ENCODE peak calls at places on chromosomes 1 and 21, in nine cellular contexts. One of them, this sample, is unnamed.

GRCh38 chr1:36008546-36009197 is 75.2 kb upstream of the TEKT2 start:
- DNase-seq in IMR-90: peak
- DNase-seq in sigmoid colon: no peak
- DNase-seq in GM12865: peak
- DNase-seq in left ventricle myocardium inferior: no peak
- DNase-seq in upper lobe of right lung: no peak
- DNase-seq in HFFc6: no peak
- DNase-seq in GM10248: no peak
- DNase-seq in neural crest cell: no peak
- DNase-seq in this sample: no peak

GRCh38 chr1:93713247-93713764 is 31.7 kb upstream of the BCAR3 start:
- DNase-seq in left ventricle myocardium inferior: no peak
- DNase-seq in sigmoid colon: no peak
- DNase-seq in neural crest cell: no peak
- DNase-seq in GM12865: no peak
- DNase-seq in IMR-90: no peak
- DNase-seq in upper lobe of right lung: no peak
- DNase-seq in GM10248: no peak
- DNase-seq in HFFc6: no peak
- DNase-seq in this sample: no peak

GRCh38 chr1:103266036-103266435 is 157.7 kb upstream of the COL11A1 start:
- DNase-seq in neural crest cell: no peak
- DNase-seq in GM10248: no peak
- DNase-seq in upper lobe of right lung: no peak
- DNase-seq in left ventricle myocardium inferior: no peak
- DNase-seq in IMR-90: peak
- DNase-seq in GM12865: no peak
- DNase-seq in sigmoid colon: no peak
- DNase-seq in HFFc6: peak
- DNase-seq in this sample: no peak

GRCh38 chr1:20492751-20493150 is 6.7 kb upstream of the CAMK2N1 start:
- DNase-seq in HFFc6: no peak
- DNase-seq in GM12865: no peak
- DNase-seq in neural crest cell: no peak
- DNase-seq in sigmoid colon: no peak
- DNase-seq in IMR-90: no peak
- DNase-seq in GM10248: no peak
- DNase-seq in left ventricle myocardium inferior: no peak
- DNase-seq in upper lobe of right lung: no peak
- DNase-seq in this sample: no peak

GRCh38 chr1:2642131-2642559 is 9.3 kb upstream of the MMEL1 start:
- DNase-seq in sigmoid colon: peak
- DNase-seq in neural crest cell: no peak
- DNase-seq in GM10248: peak
- DNase-seq in upper lobe of right lung: peak
- DNase-seq in GM12865: no peak
- DNase-seq in left ventricle myocardium inferior: no peak
- DNase-seq in IMR-90: no peak
- DNase-seq in HFFc6: no peak
- DNase-seq in this sample: no peak

GRCh38 chr1:2003564-2004131 is at the start of gene CFAP74:
- DNase-seq in IMR-90: peak
- DNase-seq in GM10248: no peak
- DNase-seq in left ventricle myocardium inferior: no peak
- DNase-seq in GM12865: no peak
- DNase-seq in neural crest cell: peak
- DNase-seq in sigmoid colon: no peak
- DNase-seq in upper lobe of right lung: peak
- DNase-seq in HFFc6: no peak
- DNase-seq in this sample: no peak

GRCh38 chr1:2926447-2927055 is 94.7 kb upstream of the ACTRT2 start:
- DNase-seq in HFFc6: no peak
- DNase-seq in GM12865: no peak
- DNase-seq in IMR-90: no peak
- DNase-seq in neural crest cell: no peak
- DNase-seq in left ventricle myocardium inferior: no peak
- DNase-seq in upper lobe of right lung: no peak
- DNase-seq in sigmoid colon: no peak
- DNase-seq in GM10248: no peak
- DNase-seq in this sample: no peak

GRCh38 chr1:59967141-59967697 is 40.6 kb upstream of the CYP2J2 start:
- DNase-seq in GM10248: no peak
- DNase-seq in GM12865: no peak
- DNase-seq in left ventricle myocardium inferior: no peak
- DNase-seq in IMR-90: peak
- DNase-seq in upper lobe of right lung: no peak
- DNase-seq in HFFc6: peak
- DNase-seq in sigmoid colon: no peak
- DNase-seq in neural crest cell: no peak
- DNase-seq in this sample: no peak

GRCh38 chr1:4726620-4727341 is 72.4 kb downstream of the AJAP1 start:
- DNase-seq in sigmoid colon: no peak
- DNase-seq in left ventricle myocardium inferior: no peak
- DNase-seq in upper lobe of right lung: no peak
- DNase-seq in neural crest cell: no peak
- DNase-seq in HFFc6: no peak
- DNase-seq in GM10248: no peak
- DNase-seq in IMR-90: no peak
- DNase-seq in GM12865: no peak
- DNase-seq in this sample: no peak

GRCh38 chr1:185929759-185930158 is 195.6 kb downstream of the HMCN1 start:
- DNase-seq in left ventricle myocardium inferior: no peak
- DNase-seq in IMR-90: peak
- DNase-seq in upper lobe of right lung: no peak
- DNase-seq in HFFc6: no peak
- DNase-seq in GM12865: no peak
- DNase-seq in neural crest cell: no peak
- DNase-seq in sigmoid colon: no peak
- DNase-seq in GM10248: no peak
- DNase-seq in this sample: no peak

GRCh38 chr1:154975409-154976205 is 1.1 kb downstream of the CKS1B start:
- DNase-seq in sigmoid colon: peak
- DNase-seq in neural crest cell: no peak
- DNase-seq in left ventricle myocardium inferior: peak
- DNase-seq in upper lobe of right lung: peak
- DNase-seq in GM10248: peak
- DNase-seq in GM12865: peak
- DNase-seq in IMR-90: peak
- DNase-seq in HFFc6: peak
- DNase-seq in this sample: peak

GRCh38 chr1:240455228-240455821 is 156.6 kb downstream of the GREM2 start:
- DNase-seq in neural crest cell: no peak
- DNase-seq in IMR-90: peak
- DNase-seq in GM12865: peak
- DNase-seq in upper lobe of right lung: no peak
- DNase-seq in sigmoid colon: no peak
- DNase-seq in left ventricle myocardium inferior: no peak
- DNase-seq in HFFc6: no peak
- DNase-seq in GM10248: no peak
- DNase-seq in this sample: no peak

GRCh38 chr1:104593418-104594187 is 843.9 kb downstream of the AMY1C start:
- DNase-seq in neural crest cell: no peak
- DNase-seq in upper lobe of right lung: no peak
- DNase-seq in GM12865: no peak
- DNase-seq in IMR-90: no peak
- DNase-seq in HFFc6: no peak
- DNase-seq in sigmoid colon: no peak
- DNase-seq in left ventricle myocardium inferior: no peak
- DNase-seq in GM10248: no peak
- DNase-seq in this sample: no peak

GRCh38 chr1:41838266-41838665 is 80.5 kb downstream of the HIVEP3 start:
- DNase-seq in upper lobe of right lung: no peak
- DNase-seq in left ventricle myocardium inferior: no peak
- DNase-seq in GM12865: no peak
- DNase-seq in IMR-90: no peak
- DNase-seq in HFFc6: no peak
- DNase-seq in GM10248: no peak
- DNase-seq in sigmoid colon: no peak
- DNase-seq in neural crest cell: no peak
- DNase-seq in this sample: no peak

GRCh38 chr1:31828926-31829690 is 13.3 kb upstream of the SPOCD1 start:
- DNase-seq in IMR-90: no peak
- DNase-seq in sigmoid colon: no peak
- DNase-seq in left ventricle myocardium inferior: no peak
- DNase-seq in GM10248: no peak
- DNase-seq in HFFc6: no peak
- DNase-seq in GM12865: no peak
- DNase-seq in upper lobe of right lung: no peak
- DNase-seq in neural crest cell: no peak
- DNase-seq in this sample: no peak

GRCh38 chr21:22235866-22236590 is 1237.8 kb downstream of the NCAM2 start:
- DNase-seq in sigmoid colon: no peak
- DNase-seq in neural crest cell: no peak
- DNase-seq in left ventricle myocardium inferior: no peak
- DNase-seq in HFFc6: no peak
- DNase-seq in GM10248: no peak
- DNase-seq in upper lobe of right lung: no peak
- DNase-seq in GM12865: no peak
- DNase-seq in IMR-90: no peak
- DNase-seq in this sample: no peak

GRCh38 chr1:234610061-234610581 is at the start of gene IRF2BP2:
- DNase-seq in HFFc6: peak
- DNase-seq in sigmoid colon: peak
- DNase-seq in neural crest cell: peak
- DNase-seq in GM10248: peak
- DNase-seq in IMR-90: peak
- DNase-seq in left ventricle myocardium inferior: peak
- DNase-seq in GM12865: peak
- DNase-seq in upper lobe of right lung: peak
- DNase-seq in this sample: peak

GRCh38 chr1:4084896-4085295 is 184.8 kb upstream of the C1orf174 start:
- DNase-seq in upper lobe of right lung: peak
- DNase-seq in GM12865: no peak
- DNase-seq in sigmoid colon: peak
- DNase-seq in HFFc6: no peak
- DNase-seq in IMR-90: no peak
- DNase-seq in neural crest cell: no peak
- DNase-seq in left ventricle myocardium inferior: no peak
- DNase-seq in GM10248: no peak
- DNase-seq in this sample: no peak

GRCh38 chr1:5273280-5274003 is 619.0 kb downstream of the AJAP1 start:
- DNase-seq in upper lobe of right lung: no peak
- DNase-seq in GM12865: no peak
- DNase-seq in HFFc6: no peak
- DNase-seq in left ventricle myocardium inferior: no peak
- DNase-seq in GM10248: no peak
- DNase-seq in IMR-90: no peak
- DNase-seq in sigmoid colon: peak
- DNase-seq in neural crest cell: no peak
- DNase-seq in this sample: no peak

GRCh38 chr1:173249349-173249748 is 42.2 kb upstream of the TNFSF4 start:
- DNase-seq in IMR-90: no peak
- DNase-seq in upper lobe of right lung: no peak
- DNase-seq in neural crest cell: no peak
- DNase-seq in left ventricle myocardium inferior: no peak
- DNase-seq in HFFc6: no peak
- DNase-seq in GM12865: no peak
- DNase-seq in GM10248: no peak
- DNase-seq in sigmoid colon: no peak
- DNase-seq in this sample: no peak

GRCh38 chr1:11184973-11185372 is 4.2 kb upstream of the ANGPTL7 start:
- DNase-seq in neural crest cell: no peak
- DNase-seq in left ventricle myocardium inferior: no peak
- DNase-seq in GM10248: no peak
- DNase-seq in IMR-90: no peak
- DNase-seq in GM12865: no peak
- DNase-seq in upper lobe of right lung: no peak
- DNase-seq in sigmoid colon: no peak
- DNase-seq in HFFc6: no peak
- DNase-seq in this sample: no peak

GRCh38 chr1:92343061-92343460 is 44.2 kb downstream of the RPAP2 start:
- DNase-seq in upper lobe of right lung: no peak
- DNase-seq in left ventricle myocardium inferior: no peak
- DNase-seq in GM10248: no peak
- DNase-seq in GM12865: no peak
- DNase-seq in IMR-90: no peak
- DNase-seq in HFFc6: no peak
- DNase-seq in neural crest cell: no peak
- DNase-seq in sigmoid colon: no peak
- DNase-seq in this sample: no peak
- TF ChIP-seq CTCF in upper lobe of right lung: no peak
- TF ChIP-seq CTCF in left ventricle myocardium inferior: no peak
- TF ChIP-seq CTCF in GM10248: no peak
- TF ChIP-seq CTCF in GM12865: no peak
- TF ChIP-seq CTCF in IMR-90: no peak
- TF ChIP-seq CTCF in HFFc6: no peak
- TF ChIP-seq CTCF in neural crest cell: no peak
- TF ChIP-seq CTCF in sigmoid colon: no peak
- TF ChIP-seq CTCF in this sample: no peak

DNA sequence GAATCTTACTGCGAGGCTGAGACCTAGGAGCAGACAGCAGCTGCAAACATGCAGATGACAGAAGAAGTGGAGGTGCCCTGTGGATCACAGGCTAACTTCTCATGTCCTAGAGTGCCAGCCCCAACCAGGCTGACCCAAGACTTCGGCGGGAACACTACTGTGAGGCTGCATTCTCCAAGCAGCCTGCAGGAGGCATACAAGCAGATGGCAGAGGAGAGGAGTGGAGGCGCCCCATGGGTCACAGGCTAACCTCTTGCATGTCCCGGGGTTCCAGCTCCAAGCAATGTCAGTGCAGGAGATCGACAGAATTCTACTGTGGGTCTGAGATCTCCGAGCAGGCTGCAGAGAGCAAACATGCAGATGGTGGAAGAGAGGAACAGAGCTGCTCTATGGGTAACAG is 98.1 kb upstream of the ZNF678 start:
- DNase-seq in GM12865: no peak
- DNase-seq in left ventricle myocardium inferior: no peak
- DNase-seq in upper lobe of right lung: no peak
- DNase-seq in HFFc6: no peak
- DNase-seq in sigmoid colon: no peak
- DNase-seq in neural crest cell: no peak
- DNase-seq in GM10248: no peak
- DNase-seq in IMR-90: no peak
- DNase-seq in this sample: no peak
- TF ChIP-seq CTCF in GM12865: no peak
- TF ChIP-seq CTCF in left ventricle myocardium inferior: no peak
- TF ChIP-seq CTCF in upper lobe of right lung: no peak
- TF ChIP-seq CTCF in HFFc6: peak
- TF ChIP-seq CTCF in sigmoid colon: no peak
- TF ChIP-seq CTCF in neural crest cell: no peak
- TF ChIP-seq CTCF in GM10248: no peak
- TF ChIP-seq CTCF in IMR-90: no peak
- TF ChIP-seq CTCF in this sample: no peak

GRCh38 chr1:14363707-14364413 is 234.6 kb upstream of the KAZN start:
- DNase-seq in IMR-90: no peak
- DNase-seq in neural crest cell: no peak
- DNase-seq in left ventricle myocardium inferior: no peak
- DNase-seq in sigmoid colon: no peak
- DNase-seq in HFFc6: no peak
- DNase-seq in GM10248: no peak
- DNase-seq in upper lobe of right lung: no peak
- DNase-seq in GM12865: no peak
- DNase-seq in this sample: no peak
- TF ChIP-seq CTCF in IMR-90: no peak
- TF ChIP-seq CTCF in neural crest cell: no peak
- TF ChIP-seq CTCF in left ventricle myocardium inferior: no peak
- TF ChIP-seq CTCF in sigmoid colon: no peak
- TF ChIP-seq CTCF in HFFc6: no peak
- TF ChIP-seq CTCF in GM10248: no peak
- TF ChIP-seq CTCF in upper lobe of right lung: no peak
- TF ChIP-seq CTCF in GM12865: no peak
- TF ChIP-seq CTCF in this sample: no peak

GRCh38 chr1:6580588-6581270 is 935 bp downstream of the ZBTB48 start:
- DNase-seq in upper lobe of right lung: peak
- DNase-seq in left ventricle myocardium inferior: no peak
- DNase-seq in HFFc6: no peak
- DNase-seq in IMR-90: no peak
- DNase-seq in sigmoid colon: no peak
- DNase-seq in neural crest cell: no peak
- DNase-seq in GM10248: no peak
- DNase-seq in GM12865: no peak
- DNase-seq in this sample: peak
- TF ChIP-seq CTCF in upper lobe of right lung: no peak
- TF ChIP-seq CTCF in left ventricle myocardium inferior: no peak
- TF ChIP-seq CTCF in HFFc6: peak
- TF ChIP-seq CTCF in IMR-90: no peak
- TF ChIP-seq CTCF in sigmoid colon: no peak
- TF ChIP-seq CTCF in neural crest cell: no peak
- TF ChIP-seq CTCF in GM10248: no peak
- TF ChIP-seq CTCF in GM12865: no peak
- TF ChIP-seq CTCF in this sample: no peak